ENCODE peak calls at places on chromosome 19, in five cellular contexts. L is cardiac muscle cell, Y is foreskin fibroblast, T is left ventricle myocardium inferior, K is fibroblast of pulmonary artery. W is an unnamed sample.
A peak's percentile ranks its signal among the peaks of the same experiment; 100 is the strongest.

GRCh38 chr19:16969127-16969526 is 57.5 kb downstream of the CPAMD8 start:
- DNase-seq in Y (no peak), T (no peak), K (peak; percentile 33), L (peak; percentile 62), W (no peak)

GRCh38 chr19:18233224-18233825 is 7.1 kb upstream of the PDE4C start:
- DNase-seq in T (no peak), Y (no peak), L (peak; percentile 57), K (peak; percentile 54), W (no peak)

GRCh38 chr19:7932276-7932929 is 6.5 kb upstream of the CTXN1 start:
- DNase-seq in L (no peak), K (no peak), Y (no peak), T (no peak), W (no peak)

GRCh38 chr19:16067205-16067938 is 8.9 kb upstream of the TPM4 start:
- DNase-seq in Y (peak; percentile 56), L (peak; percentile 94), T (no peak), K (peak; percentile 91), W (peak; percentile 62)

GRCh38 chr19:18504886-18505610 is 16.8 kb downstream of the ELL start:
- DNase-seq in Y (no peak), K (no peak), L (no peak), T (no peak), W (no peak)

GRCh38 chr19:14006766-14007562 is 844 bp upstream of the RFX1 start:
- DNase-seq in Y (no peak), K (no peak), T (peak; percentile 87), L (no peak), W (no peak)

GRCh38 chr19:41792513-41793413 is 3.6 kb upstream of the CEACAM3 start:
- DNase-seq in T (peak; percentile 27), Y (peak; percentile 23), K (peak; percentile 56), L (peak; percentile 61), W (no peak)

GRCh38 chr19:17376935-17377600 is at the start of gene PLVAP:
- DNase-seq in K (no peak), Y (no peak), T (peak; percentile 36), L (no peak), W (no peak)

GRCh38 chr19:7874080-7874856 is at the start of gene PRR36:
- DNase-seq in L (no peak), T (no peak), K (no peak), Y (no peak), W (no peak)

GRCh38 chr19:5515737-5516136 is 52.0 kb downstream of the TINCR start:
- DNase-seq in Y (no peak), K (no peak), T (no peak), L (no peak), W (no peak)
- TF ChIP-seq CTCF in Y (no peak), K (peak; percentile 7), T (no peak), L (no peak), W (peak; percentile 26)

GRCh38 chr19:50480281-50481111 is 3.8 kb upstream of the GARIN5A start:
- DNase-seq in K (no peak), T (no peak), L (no peak), Y (no peak), W (no peak)

GRCh38 chr19:50477751-50478515 is 1.3 kb upstream of the GARIN5A start:
- DNase-seq in T (no peak), Y (no peak), K (no peak), L (no peak), W (no peak)

GRCh38 chr19:50476943-50477264 is 256 bp upstream of the GARIN5A start:
- DNase-seq in Y (no peak), T (no peak), L (no peak), K (no peak), W (no peak)

GRCh38 chr19:50479761-50480251 is 3.2 kb upstream of the GARIN5A start:
- DNase-seq in L (no peak), Y (no peak), T (no peak), K (no peak), W (no peak)

DNA sequence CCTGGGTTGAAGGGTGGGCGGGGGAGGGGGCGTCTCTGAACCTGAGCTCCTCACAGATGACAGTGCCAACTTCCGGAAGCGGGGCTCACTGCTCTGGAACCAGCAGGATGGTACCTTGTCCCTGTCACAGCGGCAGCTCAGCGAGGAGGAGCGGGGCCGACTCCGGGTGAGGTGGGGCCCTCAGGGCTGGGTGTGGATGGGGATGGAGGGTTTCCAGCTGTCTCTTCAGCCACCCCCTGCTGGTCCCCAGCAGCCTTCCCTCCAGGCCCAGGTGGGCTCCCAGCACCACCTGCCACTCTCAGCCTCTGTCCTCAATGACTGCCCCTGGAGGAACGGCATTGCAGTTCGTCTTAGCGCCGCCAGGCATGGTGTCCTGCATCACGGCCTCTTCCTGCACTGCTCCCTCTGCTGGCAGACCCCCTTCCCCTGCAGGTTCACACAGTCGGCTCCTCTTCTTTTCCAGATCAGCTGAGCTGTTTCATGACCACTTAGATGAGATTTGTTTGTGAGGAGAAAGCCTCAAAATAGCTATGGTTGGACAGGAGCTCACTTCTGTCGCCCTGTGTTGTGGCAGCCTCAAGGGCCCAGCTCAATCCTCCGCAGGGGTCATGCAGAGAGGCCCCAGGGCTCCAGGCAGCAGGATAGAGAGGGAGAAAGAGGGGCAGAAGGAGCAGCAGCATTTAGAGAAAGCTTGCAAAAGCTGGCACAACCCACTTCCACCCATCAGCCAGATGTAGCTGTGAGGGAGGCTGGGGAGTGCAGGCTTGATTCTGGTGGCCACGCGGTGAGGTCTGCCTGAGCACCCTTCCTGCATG is 2.5 kb upstream of the GARIN5A start:
- DNase-seq in T (no peak), K (peak; percentile 52), Y (peak; percentile 16), L (peak; percentile 49), W (no peak)
- TF ChIP-seq CTCF in T (peak; percentile 60), K (peak; percentile 62), Y (peak; percentile 67), L (peak; percentile 60), W (peak; percentile 66)

GRCh38 chr19:56837492-56837891 is 3.0 kb downstream of the PEG3 start:
- DNase-seq in L (peak; percentile 77), Y (no peak), T (peak; percentile 75), K (peak; percentile 22), W (no peak)
- TF ChIP-seq CTCF in L (peak; percentile 48), Y (no peak), T (peak; percentile 66), K (no peak), W (no peak)

DNA sequence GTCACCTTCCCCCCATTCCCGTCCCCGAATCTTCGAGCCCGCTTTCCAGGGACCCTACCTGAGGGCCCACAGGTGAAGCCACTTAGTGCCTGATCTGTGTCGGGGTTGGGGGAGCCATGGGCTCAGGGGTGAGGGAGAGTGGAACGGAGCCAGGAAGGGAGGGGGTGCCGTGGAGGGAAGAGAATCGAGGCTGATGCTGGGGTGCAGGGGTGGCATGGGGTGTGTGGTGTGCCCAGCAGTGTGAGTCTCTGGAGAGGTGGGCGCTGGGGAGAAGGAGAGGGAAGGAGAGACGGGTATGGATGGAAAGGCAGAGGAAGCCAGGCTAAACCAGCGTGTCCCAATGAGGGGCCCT is 1.1 kb upstream of the HPN start:
- DNase-seq in Y (no peak), T (no peak), K (no peak), L (no peak), W (no peak)
- TF ChIP-seq CTCF in Y (no peak), T (no peak), K (no peak), L (no peak), W (no peak)

GRCh38 chr19:32098953-32099352 is 246.5 kb upstream of the ZNF507 start:
- DNase-seq in L (no peak), Y (no peak), K (no peak), T (no peak), W (no peak)

GRCh38 chr19:32101206-32101605 is 244.2 kb upstream of the ZNF507 start:
- DNase-seq in L (no peak), K (no peak), T (no peak), Y (no peak), W (no peak)

GRCh38 chr19:32104465-32105235 is 240.8 kb upstream of the ZNF507 start:
- DNase-seq in T (no peak), L (peak; percentile 4), K (no peak), Y (no peak), W (no peak)
- TF ChIP-seq CTCF in T (no peak), L (no peak), K (no peak), Y (no peak), W (no peak)

GRCh38 chr19:38792250-38793111 is 3.5 kb downstream of the LGALS7B start:
- DNase-seq in L (peak; percentile 64), Y (no peak), K (peak; percentile 26), T (peak; percentile 60), W (no peak)
- TF ChIP-seq CTCF in L (peak; percentile 47), Y (peak; percentile 16), K (peak; percentile 29), T (peak; percentile 63), W (peak; percentile 22)

GRCh38 chr19:51514866-51515481 is 13.4 kb upstream of the SIGLEC12 start:
- DNase-seq in T (no peak), Y (peak; percentile 30), K (peak; percentile 69), L (peak; percentile 72), W (peak; percentile 20)

GRCh38 chr19:51509823-51510660 is 8.4 kb upstream of the SIGLEC12 start:
- DNase-seq in T (no peak), K (no peak), L (no peak), Y (no peak), W (no peak)

GRCh38 chr19:51508059-51508733 is 6.6 kb upstream of the SIGLEC12 start:
- DNase-seq in T (no peak), Y (no peak), K (no peak), L (no peak), W (no peak)

GRCh38 chr19:51513968-51514367 is 12.4 kb upstream of the SIGLEC12 start:
- DNase-seq in Y (no peak), K (no peak), L (no peak), T (no peak), W (no peak)

DNA sequence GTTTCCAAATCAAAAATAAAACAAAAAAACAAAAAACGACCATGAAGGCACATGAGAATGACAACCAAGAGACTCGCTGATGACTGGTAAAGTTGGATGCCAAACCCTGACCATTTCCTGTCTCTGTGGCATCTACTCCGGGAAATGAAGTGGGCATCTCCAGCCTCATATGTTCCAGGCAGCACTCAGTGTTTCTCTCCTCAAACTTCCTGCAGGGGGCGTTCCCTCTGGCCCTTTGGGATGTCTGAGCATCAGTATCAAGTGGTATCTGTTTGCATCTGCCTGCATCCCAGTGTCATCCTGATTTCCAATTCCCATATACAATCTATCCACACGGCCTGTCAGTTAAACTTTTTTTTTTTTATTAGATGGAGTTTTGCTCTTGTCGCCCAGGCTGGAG is 9.8 kb upstream of the SIGLEC12 start:
- DNase-seq in T (no peak), Y (no peak), L (peak; percentile 26), K (no peak), W (no peak)
- TF ChIP-seq CTCF in T (no peak), Y (peak; percentile 3), L (peak; percentile 44), K (peak; percentile 31), W (peak; percentile 7)

GRCh38 chr19:48498576-48498879 is 13.1 kb downstream of the LMTK3 start:
- DNase-seq in K (no peak), T (no peak), Y (no peak), L (no peak), W (no peak)

GRCh38 chr19:48497728-48498575 is 13.7 kb downstream of the LMTK3 start:
- DNase-seq in L (no peak), K (no peak), Y (no peak), T (no peak), W (no peak)

GRCh38 chr19:48496959-48497727 is 14.5 kb downstream of the LMTK3 start:
- DNase-seq in Y (no peak), L (no peak), T (no peak), K (no peak), W (no peak)

GRCh38 chr19:48499352-48500090 is 12.1 kb downstream of the LMTK3 start:
- DNase-seq in Y (no peak), T (no peak), K (no peak), L (no peak), W (no peak)

DNA sequence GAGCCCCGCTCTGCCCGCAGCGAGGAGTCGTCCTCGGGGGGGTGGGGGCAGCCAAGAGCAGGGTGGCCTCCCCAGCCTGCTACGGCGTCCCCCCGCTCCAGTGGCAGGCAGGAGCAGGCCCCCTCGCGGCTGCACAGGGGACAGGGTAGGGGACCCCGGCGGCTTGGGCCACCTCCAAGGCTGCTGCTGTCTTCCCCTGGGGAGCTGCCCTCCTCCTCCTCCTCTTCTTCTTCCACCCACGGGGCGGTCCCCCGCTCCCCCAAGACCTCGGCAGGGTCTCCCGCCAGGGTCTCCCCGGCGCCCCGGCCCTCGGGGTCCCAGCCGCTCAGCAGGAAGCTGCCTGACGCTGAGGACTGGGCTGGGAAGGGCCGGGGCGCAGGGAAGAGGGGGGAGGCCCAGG is 12.7 kb downstream of the LMTK3 start:
- DNase-seq in Y (no peak), T (no peak), L (no peak), K (no peak), W (no peak)
- TF ChIP-seq CTCF in Y (no peak), T (no peak), L (no peak), K (no peak), W (no peak)

W was measured in astrocyte of the cerebellum.